ENCODE peak calls at places on chromosomes 5 and 9, in seven cellular contexts. I is SIG-M5; U is Caki2; Y is HT1080; B is left ventricle myocardium superior; C is stimulated activated CD8-positive, alpha-beta memory T cell treated with anti-CD3 and anti-CD28 coated beads, Interleukin-7, amount 100 ng/mL, for 24 hours; P is H54. E is an unnamed sample.

GRCh38 chr5:103098993-103099392 is 20.9 kb downstream of the GIN1 start:
- DNase-seq in C (no peak), I (no peak), Y (no peak), B (no peak), P (no peak), U (no peak), E (no peak)

GRCh38 chr9:136762221-136762691 is 2.1 kb downstream of the LCN15 start:
- DNase-seq in I (no peak), P (no peak), U (no peak), B (no peak), C (no peak), Y (no peak), E (no peak)

GRCh38 chr5:115553082-115553481 is 8.5 kb upstream of the FEM1C start:
- DNase-seq in C (no peak), Y (no peak), U (no peak), P (no peak), B (no peak), I (no peak), E (no peak)

GRCh38 chr9:89564257-89564878 is 40.4 kb upstream of the GADD45G start:
- DNase-seq in B (no peak), P (no peak), Y (peak), U (peak), I (no peak), C (no peak), E (no peak)

GRCh38 chr5:138468966-138469539 is 3.8 kb downstream of the EGR1 start:
- DNase-seq in P (no peak), I (no peak), Y (no peak), B (no peak), U (no peak), C (no peak), E (no peak)

GRCh38 chr5:15877905-15878304 is 301.7 kb downstream of the MARCHF11 start:
- DNase-seq in C (no peak), Y (no peak), U (no peak), B (no peak), P (no peak), I (no peak), E (no peak)

GRCh38 chr5:9339206-9339818 is 206.6 kb downstream of the SEMA5A start:
- DNase-seq in C (no peak), Y (no peak), B (no peak), I (no peak), U (no peak), P (no peak), E (no peak)

GRCh38 chr5:128674837-128675446 is 136.9 kb upstream of the FBN2 start:
- DNase-seq in P (peak), C (no peak), I (no peak), B (peak), Y (peak), U (peak), E (no peak)

GRCh38 chr9:34606190-34606589 is 5.7 kb downstream of the RPP25L start:
- DNase-seq in I (no peak), Y (no peak), P (no peak), U (no peak), C (no peak), B (no peak), E (no peak)

GRCh38 chr5:88667187-88668141 is 215.5 kb downstream of the MEF2C start:
- DNase-seq in P (no peak), C (no peak), Y (no peak), B (no peak), U (peak), I (no peak), E (no peak)